ENCODE peak calls at places on chromosomes 16 and 17, in four cellular contexts. E is left ventricle myocardium inferior, Z is adipocyte, F is DND-41. X is an unnamed sample.

GRCh38 chr17:19327039-19327776 is 35.3 kb downstream of the B9D1 start:
- DNase-seq in F (no peak), Z (peak), E (no peak), X (no peak)

GRCh38 chr17:19424934-19425868 is 14.2 kb downstream of the RNF112 start:
- DNase-seq in F (no peak), Z (peak), E (no peak), X (no peak)

GRCh38 chr16:3097266-3097665 is 1.8 kb downstream of the ZSCAN10 start:
- DNase-seq in F (no peak), Z (no peak), E (no peak), X (no peak)

GRCh38 chr16:14283786-14284185 is 212.7 kb downstream of the MRTFB start:
- DNase-seq in E (no peak), Z (no peak), F (no peak), X (no peak)

GRCh38 chr17:78774956-78775571 is 7.0 kb downstream of the CYTH1 start:
- DNase-seq in E (no peak), Z (no peak), F (peak), X (no peak)

GRCh38 chr17:1041746-1042145 is 44.8 kb downstream of the TIMM22 start:
- DNase-seq in Z (no peak), E (peak), F (no peak), X (peak)

GRCh38 chr16:87681990-87682570 is 79.8 kb downstream of the JPH3 start:
- DNase-seq in F (no peak), E (no peak), Z (peak), X (no peak)

GRCh38 chr16:35149550-35149949 is 1690.1 kb downstream of the TP53TG3F start:
- DNase-seq in E (no peak), Z (no peak), F (no peak), X (no peak)

GRCh38 chr17:32795339-32795979 is 81.5 kb downstream of the MYO1D start:
- DNase-seq in E (no peak), Z (no peak), F (no peak), X (no peak)

GRCh38 chr17:63106050-63106449 is 140.0 kb downstream of the TANC2 start:
- DNase-seq in E (no peak), Z (no peak), F (no peak), X (no peak)

GRCh38 chr16:79537584-79537983 is 63.0 kb downstream of the MAF start:
- DNase-seq in E (no peak), F (no peak), Z (no peak), X (no peak)

GRCh38 chr16:29663020-29663828 is at the start of gene SPN:
- DNase-seq in F (peak), Z (no peak), E (no peak), X (peak)

GRCh38 chr16:71746442-71747046 is 22.0 kb upstream of the PHLPP2 start:
- DNase-seq in F (peak), E (no peak), Z (peak), X (no peak)

GRCh38 chr16:25014500-25015147 is 545 bp downstream of the ARHGAP17 start:
- DNase-seq in E (peak), Z (peak), F (peak), X (peak)

GRCh38 chr16:89370081-89370511 is 120.3 kb downstream of the ANKRD11 start:
- DNase-seq in E (no peak), Z (peak), F (no peak), X (no peak)

GRCh38 chr16:51429041-51429440 is 278.0 kb upstream of the SALL1 start:
- DNase-seq in F (no peak), E (no peak), Z (no peak), X (no peak)

GRCh38 chr16:14056970-14057369 is 14.1 kb upstream of the MRTFB start:
- DNase-seq in F (no peak), Z (no peak), E (no peak), X (no peak)

GRCh38 chr17:57578608-57578990 is 166.5 kb downstream of the CCDC182 start:
- DNase-seq in Z (peak), E (no peak), F (no peak), X (no peak)

GRCh38 chr16:71214771-71215381 is 15.6 kb downstream of the HYDIN start:
- DNase-seq in Z (no peak), F (no peak), E (no peak), X (no peak)

GRCh38 chr17:41511716-41512115 is 6.3 kb upstream of the KRT13 start:
- DNase-seq in E (no peak), F (no peak), Z (no peak), X (no peak)

GRCh38 chr17:36008998-36009665 is 7.8 kb upstream of the CCL15 start:
- DNase-seq in E (no peak), Z (no peak), F (peak), X (no peak)

GRCh38 chr16:86318119-86318518 is 192.2 kb upstream of the FOXF1 start:
- DNase-seq in F (no peak), Z (no peak), E (no peak), X (no peak)

GRCh38 chr16:78444-79145 is 570 bp downstream of the MPG start:
- DNase-seq in Z (peak), F (peak), E (peak), X (no peak)

GRCh38 chr17:34204402-34204801 is 50.7 kb upstream of the CCL2 start:
- DNase-seq in Z (no peak), E (no peak), F (no peak), X (no peak)

GRCh38 chr17:4631836-4632582 is 9.5 kb downstream of the ALOX15 start:
- DNase-seq in Z (no peak), F (no peak), E (no peak), X (no peak)

GRCh38 chr16:57331355-57331754 is 27.2 kb upstream of the CCL22 start:
- DNase-seq in E (no peak), F (no peak), Z (no peak), X (no peak)

GRCh38 chr17:81249233-81250040 is 10.3 kb downstream of the NDUFAF8 start:
- DNase-seq in E (no peak), F (no peak), Z (peak), X (peak)

GRCh38 chr17:48738803-48739526 is 10.4 kb upstream of the HOXB13 start:
- DNase-seq in Z (no peak), F (no peak), E (no peak), X (no peak)

GRCh38 chr17:39671651-39672521 is 3.6 kb downstream of the PNMT start:
- DNase-seq in E (peak), F (peak), Z (peak), X (no peak)

GRCh38 chr16:48025359-48025758 is 130.4 kb downstream of the ABCC12 start:
- DNase-seq in E (no peak), Z (no peak), F (no peak), X (no peak)

GRCh38 chr16:3475604-3476375 is 19.5 kb downstream of the C16orf90 start:
- DNase-seq in Z (no peak), E (no peak), F (no peak), X (no peak)

DNA sequence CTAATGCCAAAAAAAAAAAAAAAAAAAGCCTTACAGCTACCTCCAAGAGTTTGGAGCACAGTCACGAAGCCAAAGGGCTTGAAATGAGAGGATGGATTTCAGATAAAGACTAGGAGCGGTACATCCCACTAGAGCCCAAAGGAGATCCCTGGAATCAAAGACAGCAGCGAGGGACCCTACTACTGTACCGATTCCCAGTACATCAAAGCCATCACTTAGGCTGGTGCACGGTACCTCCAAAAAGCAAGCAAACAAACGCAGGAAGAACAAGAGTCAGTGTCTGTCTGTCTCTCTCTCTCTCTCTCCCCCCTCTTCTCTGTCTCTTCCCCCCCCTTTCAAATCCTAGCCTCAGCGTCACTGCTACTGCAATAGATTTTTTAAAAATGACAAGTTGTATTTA is 12.3 kb upstream of the ZFHX3 start:
- DNase-seq in F (no peak), Z (no peak), E (no peak), X (no peak)
- H3K4me3 ChIP-seq in F (no peak), Z (no peak), E (peak), X (peak)

GRCh38 chr16:12253731-12254130 is 277.2 kb downstream of the SNX29 start:
- DNase-seq in E (no peak), Z (no peak), F (no peak), X (no peak)
- H3K4me3 ChIP-seq in E (no peak), Z (no peak), F (no peak), X (no peak)

DNA sequence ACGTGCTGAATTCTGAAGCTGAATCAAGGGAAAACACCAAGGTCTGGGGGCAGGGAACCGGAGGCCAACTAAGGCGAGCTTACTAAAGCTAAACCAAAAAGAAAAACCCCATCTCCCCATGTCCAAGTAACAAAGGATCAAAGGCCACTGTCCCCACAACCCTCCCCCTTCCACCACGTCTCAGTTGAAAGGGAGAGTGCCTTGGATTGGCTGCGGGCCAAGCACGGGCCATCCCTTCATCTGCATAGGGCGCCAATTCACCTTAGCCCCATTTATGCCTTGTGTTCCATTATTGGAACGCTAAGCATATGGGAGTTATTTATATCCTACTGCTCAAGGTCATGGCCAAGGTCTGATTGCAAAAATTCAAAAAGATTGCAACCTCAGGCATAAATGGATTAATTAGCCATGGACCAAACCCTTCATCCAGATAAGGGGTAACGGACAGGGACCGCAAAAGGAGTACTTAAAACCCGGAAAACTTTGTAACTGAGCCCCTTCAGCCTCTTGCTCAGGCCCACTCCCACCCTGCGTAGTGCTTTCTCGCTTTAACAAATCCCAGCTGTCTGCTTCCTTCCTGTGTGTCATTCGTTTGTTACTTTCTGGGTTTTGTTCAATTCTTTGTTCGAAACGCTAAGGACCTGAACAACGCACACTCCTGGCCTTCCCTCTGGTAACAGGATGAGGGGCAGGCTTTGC is 753 bp upstream of the ATP6V0D1 start:
- DNase-seq in F (peak), E (peak), Z (no peak), X (peak)
- H3K4me3 ChIP-seq in F (peak), E (peak), Z (peak), X (peak)

GRCh38 chr17:17681187-17681743 is at the start of gene RAI1:
- DNase-seq in E (peak), F (peak), Z (peak), X (peak)
- H3K4me3 ChIP-seq in E (peak), F (peak), Z (peak), X (peak)

GRCh38 chr16:1537138-1537577 is 3.7 kb downstream of the TMEM204 start:
- DNase-seq in Z (no peak), E (no peak), F (no peak), X (peak)
- H3K4me3 ChIP-seq in Z (no peak), E (peak), F (no peak), X (peak)